ENCODE peak calls at places on chromosomes 11 and 22, in eight cellular contexts. H is K562, Q is endothelial cell of umbilical vein, S is colonic mucosa, M is fibroblast of lung, B is HCT116, V is IMR-90, T is H9. I is an unnamed sample.

GRCh38 chr11:73961321-73961720 is 10.5 kb downstream of the DNAJB13 start:
- DNase-seq in Q (no peak), V (peak), H (no peak), B (no peak), T (no peak), S (no peak), M (peak), I (no peak)

GRCh38 chr11:96090711-96091110 is 166.8 kb upstream of the MTMR2 start:
- DNase-seq in V (peak), S (no peak), Q (no peak), B (no peak), M (peak), T (no peak), H (no peak), I (no peak)

GRCh38 chr22:35274154-35274871 is 17.0 kb downstream of the HMGXB4 start:
- DNase-seq in H (no peak), V (no peak), S (no peak), Q (no peak), T (no peak), M (no peak), B (no peak), I (no peak)

GRCh38 chr11:36376888-36377758 is 81.0 kb downstream of the PRR5L start:
- DNase-seq in T (peak), H (no peak), Q (peak), B (no peak), S (peak), M (peak), V (peak), I (no peak)

GRCh38 chr11:72930011-72930410 is 115.8 kb downstream of the ATG16L2 start:
- DNase-seq in B (no peak), H (no peak), T (no peak), V (peak), M (peak), S (no peak), Q (no peak), I (no peak)

GRCh38 chr11:117146521-117146920 is 2.4 kb downstream of the PAFAH1B2 start:
- DNase-seq in M (peak), H (no peak), T (no peak), B (no peak), V (peak), S (no peak), Q (no peak), I (no peak)

GRCh38 chr22:30876925-30877553 is 91.5 kb downstream of the MORC2 start:
- DNase-seq in H (no peak), S (no peak), M (peak), T (no peak), Q (no peak), V (peak), B (no peak), I (peak)

GRCh38 chr11:75230621-75231020 is 10.0 kb upstream of the TPBGL start:
- DNase-seq in H (no peak), B (no peak), M (no peak), V (no peak), Q (no peak), S (no peak), T (no peak), I (no peak)

GRCh38 chr11:73178092-73178539 is 36.0 kb upstream of the FCHSD2 start:
- DNase-seq in B (peak), Q (no peak), S (peak), T (peak), M (peak), V (peak), H (peak), I (peak)

GRCh38 chr22:37173709-37174108 is 14.3 kb downstream of the C1QTNF6 start:
- DNase-seq in H (no peak), B (no peak), V (no peak), S (no peak), T (no peak), Q (no peak), M (no peak), I (no peak)

GRCh38 chr11:120122921-120123683 is 14.8 kb downstream of the TRIM29 start:
- DNase-seq in S (no peak), Q (no peak), H (peak), T (no peak), V (no peak), M (no peak), B (no peak), I (no peak)
- H3K27ac ChIP-seq in S (no peak), Q (no peak), H (no peak), T (no peak), V (no peak), M (no peak), B (no peak), I (no peak)

GRCh38 chr11:27039873-27040272 is 742 bp upstream of the BBOX1 start:
- DNase-seq in H (no peak), V (no peak), B (no peak), Q (no peak), M (no peak), T (no peak), S (no peak), I (no peak)
- H3K9ac ChIP-seq in H (no peak), V (no peak), B (no peak), Q (no peak), M (no peak), T (no peak), S (no peak), I (no peak)

DNA sequence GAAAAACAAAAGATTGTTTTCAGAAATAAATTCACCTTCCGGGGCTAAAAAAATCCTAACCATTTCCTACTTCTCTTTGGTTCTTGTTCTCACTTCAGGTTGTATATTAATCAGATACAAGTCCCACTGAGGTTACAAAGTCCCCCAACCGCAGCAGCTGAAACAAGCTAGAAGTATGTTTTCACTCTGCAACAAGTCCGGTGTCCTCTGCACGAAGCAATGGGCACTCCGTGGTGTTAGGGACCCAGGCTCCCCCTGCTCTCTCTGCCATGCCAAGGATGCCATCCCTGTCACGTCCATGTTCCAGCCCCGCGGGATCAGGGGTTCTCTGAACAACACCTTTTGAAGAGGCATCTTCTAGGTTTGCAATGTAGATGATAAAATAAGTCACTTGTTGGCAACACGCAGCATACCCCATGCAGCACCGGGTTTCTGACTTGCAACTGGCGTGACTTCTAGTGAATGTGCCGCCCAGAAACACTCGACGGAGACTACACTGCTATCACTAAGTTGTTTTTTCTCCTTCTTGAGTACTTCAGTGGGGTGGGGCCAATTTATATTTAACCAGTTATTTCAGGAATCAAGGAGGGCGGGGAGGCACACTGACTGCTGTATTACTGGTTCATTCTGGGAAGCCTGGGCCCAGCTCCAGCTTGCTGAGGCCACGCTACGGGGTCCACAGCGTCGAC is 25.4 kb upstream of the GSTP1 start:
- DNase-seq in V (no peak), S (peak), Q (peak), M (peak), H (no peak), T (no peak), B (no peak), I (no peak)
- H3K27ac ChIP-seq in V (no peak), S (peak), Q (no peak), M (no peak), H (no peak), T (no peak), B (no peak), I (no peak)

GRCh38 chr22:38750104-38750503 is 5.7 kb downstream of the SUN2 start:
- DNase-seq in S (no peak), V (no peak), T (no peak), Q (no peak), M (no peak), B (no peak), H (no peak), I (no peak)
- H3K9ac ChIP-seq in S (no peak), V (no peak), T (no peak), Q (no peak), M (no peak), B (no peak), H (no peak), I (no peak)

GRCh38 chr22:20436309-20437252 is 1.0 kb downstream of the SCARF2 start:
- DNase-seq in Q (peak), S (no peak), T (peak), H (peak), M (peak), B (no peak), V (peak), I (no peak)

GRCh38 chr22:20437253-20438065 is at the start of gene SCARF2:
- DNase-seq in H (no peak), T (peak), B (no peak), S (no peak), M (peak), V (peak), Q (peak), I (no peak)

GRCh38 chr22:20439556-20439927 is 1.9 kb upstream of the SCARF2 start:
- DNase-seq in T (no peak), S (no peak), V (no peak), B (no peak), Q (no peak), H (no peak), M (no peak), I (no peak)

GRCh38 chr22:20438678-20439492 is 1.3 kb upstream of the SCARF2 start:
- DNase-seq in M (no peak), H (peak), T (peak), V (no peak), B (no peak), Q (no peak), S (no peak), I (no peak)

GRCh38 chr22:20438066-20438677 is 547 bp upstream of the SCARF2 start:
- DNase-seq in V (peak), S (no peak), Q (no peak), M (peak), H (no peak), T (peak), B (no peak), I (no peak)
- H3K27ac ChIP-seq in V (peak), S (peak), Q (no peak), M (peak), H (no peak), T (no peak), B (no peak), I (no peak)

I was measured in Karpas-422.